ENCODE peak calls at places on chromosomes 1 and 21, in four cellular contexts. B, Z, C and T are unnamed samples.

GRCh38 chr1:204222006-204222872 is 8.5 kb upstream of the GOLT1A start:
- DNase-seq in B (no peak), Z (no peak), C (no peak), T (no peak)

GRCh38 chr1:30744060-30744756 is 13.4 kb downstream of the LAPTM5 start:
- DNase-seq in B (no peak), Z (peak; percentile 17), C (peak; percentile 26), T (no peak)

GRCh38 chr21:42040411-42041180 is 30.4 kb upstream of the ZBTB21 start:
- DNase-seq in B (peak; percentile 99), Z (peak; percentile 100), C (peak; percentile 39), T (peak; percentile 99)

GRCh38 chr1:168553680-168554553 is 10.1 kb upstream of the XCL2 start:
- DNase-seq in B (no peak), Z (no peak), C (no peak), T (no peak)

GRCh38 chr1:11518016-11518670 is 39.2 kb downstream of the DISP3 start:
- DNase-seq in B (no peak), Z (no peak), C (peak; percentile 44), T (no peak)

GRCh38 chr1:29671957-29672356 is 435.6 kb downstream of the PTPRU start:
- DNase-seq in B (no peak), Z (no peak), C (no peak), T (no peak)

GRCh38 chr1:94095744-94096469 is 25.0 kb downstream of the ABCA4 start:
- DNase-seq in B (no peak), Z (no peak), C (no peak), T (peak; percentile 47)

GRCh38 chr1:96559707-96560588 is 161.6 kb upstream of the PTBP2 start:
- DNase-seq in B (peak; percentile 81), Z (peak; percentile 81), C (peak; percentile 68), T (peak; percentile 99)

GRCh38 chr1:175278729-175279128 is 86.2 kb upstream of the KIAA0040 start:
- DNase-seq in B (peak; percentile 11), Z (no peak), C (no peak), T (no peak)

GRCh38 chr1:18913065-18913502 is 10.7 kb upstream of the ALDH4A1 start:
- DNase-seq in B (peak; percentile 77), Z (peak; percentile 90), C (peak; percentile 96), T (peak; percentile 76)

GRCh38 chr1:212236664-212237220 is 48.5 kb upstream of the PPP2R5A start:
- DNase-seq in B (no peak), Z (no peak), C (no peak), T (no peak)

GRCh38 chr1:33119532-33120217 is 38.7 kb downstream of the AZIN2 start:
- DNase-seq in B (no peak), Z (no peak), C (no peak), T (peak; percentile 33)

GRCh38 chr1:184222561-184223157 is 164.2 kb upstream of the C1orf21 start:
- DNase-seq in B (peak; percentile 64), Z (peak; percentile 53), C (no peak), T (peak; percentile 62)

GRCh38 chr1:10671090-10671489 is 125.4 kb downstream of the CASZ1 start:
- DNase-seq in B (no peak), Z (peak; percentile 46), C (no peak), T (no peak)

GRCh38 chr1:44270666-44271628 is 57.7 kb downstream of the DMAP1 start:
- DNase-seq in B (no peak), Z (no peak), C (no peak), T (no peak)

GRCh38 chr21:28516996-28517592 is 475.6 kb downstream of the LTN1 start:
- DNase-seq in B (peak; percentile 77), Z (peak; percentile 52), C (peak; percentile 80), T (peak; percentile 47)

GRCh38 chr1:172928412-172928811 is 122.3 kb downstream of the TNFSF18 start:
- DNase-seq in B (peak; percentile 53), Z (peak; percentile 78), C (no peak), T (peak; percentile 91)

GRCh38 chr1:241614144-241614543 is 26.0 kb downstream of the CHML start:
- DNase-seq in B (no peak), Z (no peak), C (no peak), T (no peak)

GRCh38 chr1:182588460-182589396 is at the start of gene RNASEL:
- DNase-seq in B (peak; percentile 57), Z (peak; percentile 94), C (peak; percentile 88), T (peak; percentile 75)

GRCh38 chr1:62426238-62426637 is 10.6 kb upstream of the USP1 start:
- DNase-seq in B (no peak), Z (no peak), C (no peak), T (no peak)

GRCh38 chr1:110633646-110634030 is 27.5 kb upstream of the KCNA2 start:
- DNase-seq in B (no peak), Z (no peak), C (no peak), T (no peak)

GRCh38 chr1:163535807-163536206 is 214.1 kb downstream of the NUF2 start:
- DNase-seq in B (peak; percentile 72), Z (peak; percentile 43), C (no peak), T (peak; percentile 19)

GRCh38 chr1:25567710-25568089 is 24.3 kb downstream of the LDLRAP1 start:
- DNase-seq in B (no peak), Z (no peak), C (no peak), T (no peak)

GRCh38 chr1:10768552-10768951 is 27.9 kb downstream of the CASZ1 start:
- DNase-seq in B (no peak), Z (no peak), C (peak; percentile 57), T (no peak)

GRCh38 chr1:98322966-98323365 is 338.6 kb upstream of the SNX7 start:
- DNase-seq in B (peak; percentile 82), Z (no peak), C (no peak), T (no peak)

GRCh38 chr1:114153621-114154145 is at the start of gene SYT6:
- DNase-seq in B (no peak), Z (peak; percentile 1), C (peak; percentile 74), T (no peak)

GRCh38 chr1:174954686-174955669 is 44.8 kb upstream of the CACYBP start:
- DNase-seq in B (no peak), Z (no peak), C (no peak), T (peak; percentile 15)

GRCh38 chr1:230861489-230861888 is 6.8 kb downstream of the C1orf198 start:
- DNase-seq in B (no peak), Z (no peak), C (no peak), T (no peak)

GRCh38 chr1:230861970-230862595 is 6.2 kb downstream of the C1orf198 start:
- DNase-seq in B (no peak), Z (peak; percentile 43), C (no peak), T (no peak)

GRCh38 chr1:230865062-230865817 is 3.1 kb downstream of the C1orf198 start:
- DNase-seq in B (no peak), Z (no peak), C (no peak), T (no peak)

GRCh38 chr1:230864441-230864840 is 3.9 kb downstream of the C1orf198 start:
- DNase-seq in B (no peak), Z (no peak), C (no peak), T (no peak)

DNA sequence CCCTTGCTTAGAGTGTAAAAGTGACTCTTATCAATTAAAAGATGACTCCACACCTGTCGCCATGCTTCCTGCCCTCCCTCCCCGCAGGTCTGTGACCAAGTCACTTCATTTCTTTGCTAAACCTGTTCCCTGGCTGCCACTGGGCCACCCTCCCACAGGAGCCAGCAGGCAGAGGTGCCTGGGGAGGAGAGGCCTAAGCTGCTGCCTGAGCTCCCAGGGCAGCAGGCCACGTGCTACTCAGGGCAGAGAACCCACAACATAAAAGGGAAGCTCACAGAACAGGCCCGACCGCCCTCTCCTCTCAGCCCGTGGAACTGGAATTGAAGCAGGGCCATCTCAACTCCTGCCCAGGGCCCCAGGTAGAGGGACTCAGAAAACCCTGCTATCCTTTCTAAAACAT is 4.9 kb downstream of the C1orf198 start:
- DNase-seq in B (peak; percentile 69), Z (no peak), C (peak; percentile 77), T (no peak)
- H3K9ac ChIP-seq in B (no peak overlapping the region), Z (no peak overlapping the region), C (no peak overlapping the region), T (no peak overlapping the region)

GRCh38 chr1:50720457-50721053 is 239.5 kb downstream of the FAF1 start:
- DNase-seq in B (no peak), Z (no peak), C (no peak), T (no peak)

GRCh38 chr1:50719126-50719525 is 240.9 kb downstream of the FAF1 start:
- DNase-seq in B (no peak), Z (no peak), C (no peak), T (no peak)

DNA sequence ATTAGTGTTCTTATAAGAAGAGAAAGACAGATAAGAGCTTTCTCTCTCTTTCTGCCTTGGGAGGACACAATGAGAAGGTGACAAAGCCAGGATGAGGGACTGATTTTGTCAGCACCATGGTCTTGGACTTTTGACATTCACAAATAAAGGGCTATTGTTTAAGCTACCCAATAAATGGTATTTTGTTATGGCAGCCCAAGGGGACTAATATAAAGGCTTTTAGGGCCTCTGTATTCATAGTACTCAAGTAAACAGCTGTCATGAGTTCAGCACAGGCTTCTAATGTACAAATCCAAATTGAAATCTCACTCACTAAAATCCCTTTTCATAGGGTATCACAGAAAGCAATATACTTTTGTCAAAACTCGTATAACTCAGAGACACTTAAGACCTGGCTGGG is 242.7 kb downstream of the FAF1 start:
- DNase-seq in B (no peak), Z (no peak), C (no peak), T (no peak)
- H3K9ac ChIP-seq in B (no peak overlapping the region), Z (no peak overlapping the region), C (no peak overlapping the region), T (no peak overlapping the region)

DNA sequence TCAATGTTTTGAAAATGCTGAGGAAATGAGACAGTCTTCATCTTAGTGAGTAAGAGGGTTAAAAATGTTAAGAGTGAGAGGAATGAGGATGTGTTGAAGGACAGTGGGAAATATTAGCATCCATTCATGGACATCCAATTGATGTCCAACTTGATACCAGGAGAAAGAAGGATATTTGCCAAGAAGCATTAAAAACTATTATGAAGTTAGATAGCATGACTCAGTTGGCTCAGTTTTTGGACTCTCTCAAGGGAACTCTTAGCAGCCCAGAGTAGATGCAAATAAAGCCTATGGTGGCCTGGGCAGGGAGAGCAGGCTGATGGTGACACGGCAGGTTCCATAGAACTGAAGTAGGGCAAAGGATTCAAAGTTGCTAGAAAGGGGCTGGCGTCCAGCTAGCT is 171.0 kb downstream of the ZZZ3 start:
- DNase-seq in B (peak; percentile 87), Z (peak; percentile 56), C (no peak), T (peak; percentile 53)
- H3K9ac ChIP-seq in B (no peak overlapping the region), Z (peak overlapping the region; percentile 58), C (no peak overlapping the region), T (no peak overlapping the region)

GRCh38 chr1:112508242-112509004 is at the start of gene WNT2B:
- DNase-seq in B (no peak), Z (no peak), C (peak; percentile 79), T (no peak)

GRCh38 chr1:112510340-112510739 is 1.6 kb downstream of the WNT2B start:
- DNase-seq in B (no peak), Z (no peak), C (no peak), T (no peak)

GRCh38 chr1:112509660-112510178 is 954 bp downstream of the WNT2B start:
- DNase-seq in B (no peak), Z (no peak), C (no peak), T (no peak)

GRCh38 chr1:112507896-112508241 is 896 bp upstream of the WNT2B start:
- DNase-seq in B (peak; percentile 18), Z (no peak), C (no peak), T (no peak)

DNA sequence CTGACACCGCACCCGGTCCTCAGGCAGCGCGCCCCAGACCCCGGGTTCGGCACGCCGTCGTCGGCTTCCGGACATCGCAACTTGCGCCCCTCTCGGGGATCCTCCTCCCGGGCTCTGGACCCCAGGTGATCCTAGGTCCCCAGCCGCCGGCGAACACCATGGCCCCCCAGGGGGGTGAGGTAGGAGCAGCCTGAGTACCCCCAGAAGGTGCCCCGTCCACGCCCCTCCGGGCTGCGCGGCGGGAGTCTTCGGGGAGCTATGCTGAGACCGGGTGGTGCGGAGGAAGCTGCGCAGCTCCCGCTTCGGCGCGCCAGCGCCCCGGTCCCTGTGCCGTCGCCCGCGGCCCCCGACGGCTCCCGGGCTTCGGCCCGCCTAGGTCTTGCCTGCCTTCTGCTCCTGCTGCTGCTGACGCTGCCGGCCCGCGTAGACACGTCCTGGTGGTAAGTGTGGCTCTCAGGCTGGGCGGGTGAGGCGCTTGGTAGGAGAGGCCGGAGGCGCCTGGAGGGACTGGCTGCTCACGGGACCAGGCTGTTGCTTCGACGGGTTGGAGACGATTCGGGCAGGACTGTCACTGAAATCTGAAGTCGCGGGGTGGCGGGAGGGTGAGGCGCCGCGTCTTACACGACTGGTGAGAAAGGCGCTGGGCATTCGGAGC is 367 bp downstream of the WNT2B start:
- DNase-seq in B (no peak), Z (peak; percentile 53), C (peak; percentile 83), T (no peak)
- H3K9ac ChIP-seq in B (no peak overlapping the region), Z (no peak overlapping the region), C (no peak overlapping the region), T (peak overlapping the region; percentile 40)